ENCODE peak calls at places on chromosomes 12 and 14, in seven cellular contexts. S is GM13977; F is NCI-H1417 treated with DMSO at 0.1 percent for 48 hours; C is CD8-positive, alpha-beta T cell; A is endodermal cell; T is activated CD4-positive, CD25-positive, alpha-beta regulatory T cell; Q is sigmoid colon. O is an unnamed sample.

GRCh38 chr14:59154383-59154782 is 34.1 kb upstream of the DAAM1 start:
- DNase-seq in S (no peak), F (no peak), C (no peak), A (no peak), T (no peak), Q (no peak), O (no peak)

GRCh38 chr14:95156765-95157194 is 549 bp downstream of the DICER1 start:
- DNase-seq in S (no peak), F (no peak), C (peak), A (no peak), T (peak), Q (peak), O (peak)

GRCh38 chr12:113271853-113272561 is 50.7 kb downstream of the TPCN1 start:
- DNase-seq in S (no peak), F (no peak), C (no peak), A (peak), T (no peak), Q (peak), O (peak)

GRCh38 chr14:65613251-65613650 is 200.7 kb downstream of the FUT8 start:
- DNase-seq in S (no peak), F (no peak), C (no peak), A (no peak), T (no peak), Q (no peak), O (no peak)

GRCh38 chr12:74446466-74446865 is 91.2 kb upstream of the ATXN7L3B start:
- DNase-seq in S (no peak), F (no peak), C (no peak), A (no peak), T (no peak), Q (no peak), O (no peak)

GRCh38 chr14:95544588-95544987 is 9.7 kb downstream of the GLRX5 start:
- DNase-seq in S (no peak), F (no peak), C (no peak), A (peak), T (no peak), Q (no peak), O (no peak)

GRCh38 chr12:112170376-112170775 is 45.0 kb downstream of the TRAFD1 start:
- DNase-seq in S (no peak), F (no peak), C (no peak), A (peak), T (no peak), Q (no peak), O (peak)

GRCh38 chr12:26940820-26941219 is 2.5 kb downstream of the FGFR1OP2 start:
- DNase-seq in S (no peak), F (no peak), C (no peak), A (no peak), T (no peak), Q (no peak), O (no peak)

GRCh38 chr12:85568395-85569103 is 267.7 kb downstream of the RASSF9 start:
- DNase-seq in S (no peak), F (no peak), C (no peak), A (no peak), T (no peak), Q (no peak), O (peak)

GRCh38 chr12:97211421-97211820 is 251.2 kb upstream of the RMST start:
- DNase-seq in S (no peak), F (no peak), C (no peak), A (no peak), T (no peak), Q (no peak), O (no peak)

GRCh38 chr12:48857278-48857994 is 5.5 kb upstream of the DDX23 start:
- DNase-seq in S (no peak), F (no peak), C (no peak), A (no peak), T (no peak), Q (no peak), O (no peak)

GRCh38 chr14:105018414-105018813 is 2.5 kb downstream of the CDCA4 start:
- DNase-seq in S (no peak), F (no peak), C (no peak), A (no peak), T (no peak), Q (no peak), O (no peak)

GRCh38 chr14:56759094-56759493 is 51.2 kb downstream of the OTX2 start:
- DNase-seq in S (no peak), F (no peak), C (no peak), A (no peak), T (no peak), Q (no peak), O (no peak)

GRCh38 chr12:123908884-123909807 is 63.5 kb downstream of the CCDC92 start:
- DNase-seq in S (no peak), F (no peak), C (no peak), A (no peak), T (no peak), Q (no peak), O (no peak)

GRCh38 chr12:77724367-77724957 is 106.2 kb upstream of the NAV3 start:
- DNase-seq in S (no peak), F (no peak), C (no peak), A (no peak), T (no peak), Q (no peak), O (no peak)

GRCh38 chr12:123351349-123351748 is 13.3 kb downstream of the SBNO1 start:
- DNase-seq in S (no peak), F (no peak), C (no peak), A (no peak), T (no peak), Q (no peak), O (peak)

GRCh38 chr14:103629503-103630121 is 601 bp downstream of the KLC1 start:
- DNase-seq in S (peak), F (no peak), C (no peak), A (peak), T (peak), Q (peak), O (peak)

GRCh38 chr12:27779416-27779815 is 617 bp upstream of the KLHL42 start:
- DNase-seq in S (peak), F (peak), C (no peak), A (peak), T (no peak), Q (peak), O (no peak)

GRCh38 chr12:130240831-130241590 is 78.7 kb downstream of the FZD10 start:
- DNase-seq in S (no peak), F (no peak), C (no peak), A (peak), T (no peak), Q (no peak), O (no peak)

O was measured in islet precursor cell.